ENCODE peak calls at places on chromosomes 4 and X, in five cellular contexts. O is K562, H is GM12878, Z is H1, X is HepG2. D is an unnamed sample. For H3K79me2, the result is how much of the 10 kb centered on the place peaks cover.

GRCh38 chr4:184163813-184164212 is 53.9 kb downstream of the ENPP6 start:
- DNase-seq in H (no peak), O (peak), X (peak), Z (peak), D (no peak)

GRCh38 chr4:3420606-3420955 is 21.2 kb upstream of the HGFAC start:
- DNase-seq in X (no peak), Z (no peak), O (no peak), H (no peak), D (no peak)

GRCh38 chr4:1318488-1319213 is 28.4 kb upstream of the UVSSA start:
- DNase-seq in O (peak), Z (peak), H (no peak), X (no peak), D (peak)

GRCh38 chr4:110008540-110008939 is 95.9 kb downstream of the EGF start:
- DNase-seq in X (no peak), H (no peak), Z (no peak), O (no peak), D (no peak)

GRCh38 chr4:155371432-155372043 is 5.2 kb downstream of the MAP9 start:
- DNase-seq in X (no peak), H (no peak), Z (no peak), O (peak), D (peak)

GRCh38 chrX:148337873-148338272 is 162.5 kb upstream of the AFF2 start:
- DNase-seq in O (no peak), H (no peak), Z (no peak), X (no peak), D (no peak)

GRCh38 chr4:41678086-41678485 is 70.4 kb downstream of the PHOX2B start:
- DNase-seq in Z (no peak), X (no peak), O (no peak), H (no peak), D (no peak)

GRCh38 chr4:38322709-38323108 is 341.3 kb upstream of the KLF3 start:
- DNase-seq in Z (no peak), X (no peak), H (no peak), O (peak), D (no peak)

GRCh38 chr4:40550900-40551546 is 78.6 kb downstream of the RBM47 start:
- DNase-seq in Z (no peak), X (peak), O (peak), H (peak), D (peak)

GRCh38 chr4:65670331-65671031 is at the start of gene EPHA5:
- DNase-seq in H (no peak), Z (peak), X (peak), O (peak), D (no peak)

GRCh38 chr4:77158487-77158861 is 1.5 kb downstream of the CCNG2 start:
- DNase-seq in H (no peak), Z (no peak), O (peak), X (no peak), D (no peak)

GRCh38 chrX:151543706-151544105 is 19.8 kb upstream of the PASD1 start:
- DNase-seq in X (peak), O (no peak), H (no peak), Z (no peak), D (no peak)

GRCh38 chr4:115575851-115576250 is 462.4 kb upstream of the NDST4 start:
- DNase-seq in O (no peak), H (no peak), Z (no peak), X (no peak), D (no peak)

GRCh38 chrX:129346574-129346973 is 176.7 kb downstream of the SMARCA1 start:
- DNase-seq in H (no peak), O (no peak), Z (no peak), X (no peak), D (no peak)

GRCh38 chr4:80447493-80447892 is 112.0 kb downstream of the CFAP299 start:
- DNase-seq in O (no peak), H (no peak), Z (no peak), X (no peak), D (no peak)

GRCh38 chr4:174248407-174248806 is 35.1 kb downstream of the FBXO8 start:
- DNase-seq in O (no peak), Z (no peak), X (no peak), H (no peak), D (no peak)

GRCh38 chr4:57575465-57575864 is 465.3 kb upstream of the IGFBP7 start:
- DNase-seq in H (no peak), Z (no peak), X (no peak), O (no peak), D (no peak)

GRCh38 chrX:131827935-131828334 is 195.2 kb upstream of the STK26 start:
- DNase-seq in Z (no peak), H (peak), X (no peak), O (peak), D (no peak)

GRCh38 chr4:140243345-140243753 is 89.4 kb upstream of the MAML3 start:
- DNase-seq in H (peak), Z (no peak), O (no peak), X (no peak), D (no peak)

GRCh38 chr4:99029852-99030251 is 34.3 kb downstream of the METAP1 start:
- DNase-seq in O (no peak), Z (no peak), X (no peak), H (no peak), D (no peak)
- TF ChIP-seq ATF3 in O (no peak), Z (no peak), X (no peak), H (no peak), D (no peak)

DNA sequence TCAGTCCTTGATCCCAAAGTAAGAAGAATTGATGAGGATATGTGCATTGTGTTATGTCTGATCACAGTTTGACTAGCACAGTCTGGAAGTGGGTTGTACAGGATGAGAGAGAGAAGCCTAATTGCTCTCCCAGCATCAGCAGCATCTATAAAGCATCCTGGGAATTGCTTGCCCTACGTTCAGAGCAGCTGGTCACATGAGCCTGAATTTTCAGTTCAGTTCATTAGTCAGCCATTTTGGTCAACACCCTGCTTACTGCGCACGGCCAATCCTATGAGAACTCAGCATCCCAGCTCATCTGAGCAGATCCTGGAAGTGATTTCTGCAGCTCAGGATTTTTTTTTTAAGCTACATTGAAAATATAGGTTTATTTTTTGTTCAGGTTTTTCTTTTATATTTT is at the start of gene RUFY3:
- DNase-seq in H (no peak), X (no peak), Z (no peak), O (peak), D (no peak)
- H3K79me2 ChIP-seq in H (under half), X (under half), Z (under half), O (under half), D (under half)

DNA sequence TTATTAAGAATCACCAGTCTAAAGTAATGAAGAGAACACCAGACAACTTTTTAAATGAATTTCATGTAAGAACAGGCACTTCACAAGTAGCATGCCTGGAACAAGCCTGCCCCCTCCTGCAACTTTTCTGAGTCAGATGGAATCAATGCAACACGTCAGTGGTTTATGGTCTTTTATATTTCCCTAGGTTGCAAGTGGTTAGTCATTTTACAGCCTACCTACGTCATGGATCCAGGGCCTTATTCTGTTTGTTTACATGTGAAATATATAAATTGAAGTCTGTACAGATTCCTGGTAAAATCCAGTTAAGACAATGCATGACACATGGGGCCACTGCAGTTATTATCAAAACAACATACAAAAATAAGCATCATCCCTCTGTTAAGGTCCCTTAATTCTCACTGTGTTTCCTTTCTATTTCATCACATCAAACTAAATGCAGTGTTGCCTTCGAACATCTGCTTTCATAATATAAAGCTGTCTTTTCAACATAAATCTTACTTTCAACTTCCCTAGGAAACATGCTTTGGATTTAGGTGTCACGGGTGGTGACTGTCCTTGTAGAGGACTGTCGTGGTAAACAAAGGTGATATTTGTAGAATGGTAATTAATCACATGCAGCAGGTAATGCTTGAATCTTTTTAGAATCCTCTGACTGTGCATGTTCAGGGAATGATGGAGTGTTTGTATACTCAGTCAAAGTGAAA is 309.3 kb downstream of the FRMPD4 start:
- DNase-seq in X (no peak), H (no peak), Z (no peak), O (no peak), D (no peak)
- H3K4me2 ChIP-seq in X (no peak), H (no peak), Z (no peak), O (no peak), D (no peak)

GRCh38 chr4:71147261-71147660 is 153.8 kb downstream of the DCK start:
- DNase-seq in X (no peak), Z (no peak), O (no peak), H (no peak), D (no peak)
- TF ChIP-seq ATF3 in X (no peak), Z (no peak), O (no peak), H (no peak), D (no peak)